ENCODE peak calls at places on chromosomes 2 and 18, in six cellular contexts. One of them, this sample, is unnamed.

GRCh38 chr2:73202156-73203054 is at the start of gene NOTO:
- DNase-seq in stimulated activated CD4-positive, alpha-beta T cell treated with anti-CD3 and anti-CD28 coated beads, Interleukin-1b, Interleukin-23, amount 100 ng/mL, for 24 hours: no peak
- DNase-seq in right atrium auricular region: no peak
- DNase-seq in Panc1: no peak
- DNase-seq in neural crest cell: peak; percentile 15
- DNase-seq in activated T-cell treated with anti-CD3 and anti-CD28 coated beads, Interleukin-2, amount 50 U/mL, for 72 hours: peak; percentile 15
- DNase-seq in this sample: no peak

GRCh38 chr2:96540136-96540535 is 3.6 kb downstream of the ARID5A start:
- DNase-seq in activated T-cell treated with anti-CD3 and anti-CD28 coated beads, Interleukin-2, amount 50 U/mL, for 72 hours: no peak
- DNase-seq in Panc1: no peak
- DNase-seq in neural crest cell: no peak
- DNase-seq in stimulated activated CD4-positive, alpha-beta T cell treated with anti-CD3 and anti-CD28 coated beads, Interleukin-1b, Interleukin-23, amount 100 ng/mL, for 24 hours: no peak
- DNase-seq in right atrium auricular region: no peak
- DNase-seq in this sample: no peak

GRCh38 chr2:501130-501529 is 176.1 kb downstream of the TMEM18 start:
- DNase-seq in right atrium auricular region: no peak
- DNase-seq in neural crest cell: peak; percentile 30
- DNase-seq in activated T-cell treated with anti-CD3 and anti-CD28 coated beads, Interleukin-2, amount 50 U/mL, for 72 hours: no peak
- DNase-seq in stimulated activated CD4-positive, alpha-beta T cell treated with anti-CD3 and anti-CD28 coated beads, Interleukin-1b, Interleukin-23, amount 100 ng/mL, for 24 hours: no peak
- DNase-seq in Panc1: no peak
- DNase-seq in this sample: no peak

GRCh38 chr18:78512080-78512601 is 467.5 kb upstream of the SALL3 start:
- DNase-seq in right atrium auricular region: peak; percentile 56
- DNase-seq in stimulated activated CD4-positive, alpha-beta T cell treated with anti-CD3 and anti-CD28 coated beads, Interleukin-1b, Interleukin-23, amount 100 ng/mL, for 24 hours: no peak
- DNase-seq in Panc1: no peak
- DNase-seq in activated T-cell treated with anti-CD3 and anti-CD28 coated beads, Interleukin-2, amount 50 U/mL, for 72 hours: no peak
- DNase-seq in neural crest cell: no peak
- DNase-seq in this sample: peak; percentile 58

GRCh38 chr2:53765749-53766148 is 1.9 kb upstream of the CHAC2 start:
- DNase-seq in stimulated activated CD4-positive, alpha-beta T cell treated with anti-CD3 and anti-CD28 coated beads, Interleukin-1b, Interleukin-23, amount 100 ng/mL, for 24 hours: no peak
- DNase-seq in Panc1: no peak
- DNase-seq in neural crest cell: no peak
- DNase-seq in activated T-cell treated with anti-CD3 and anti-CD28 coated beads, Interleukin-2, amount 50 U/mL, for 72 hours: no peak
- DNase-seq in right atrium auricular region: no peak
- DNase-seq in this sample: no peak

GRCh38 chr2:109397883-109398282 is 215.9 kb downstream of the SEPTIN10 start:
- DNase-seq in neural crest cell: no peak
- DNase-seq in Panc1: no peak
- DNase-seq in stimulated activated CD4-positive, alpha-beta T cell treated with anti-CD3 and anti-CD28 coated beads, Interleukin-1b, Interleukin-23, amount 100 ng/mL, for 24 hours: no peak
- DNase-seq in activated T-cell treated with anti-CD3 and anti-CD28 coated beads, Interleukin-2, amount 50 U/mL, for 72 hours: no peak
- DNase-seq in right atrium auricular region: no peak
- DNase-seq in this sample: no peak

GRCh38 chr2:101307503-101307902 is 998 bp downstream of the RNF149 start:
- DNase-seq in right atrium auricular region: no peak
- DNase-seq in Panc1: no peak
- DNase-seq in neural crest cell: no peak
- DNase-seq in activated T-cell treated with anti-CD3 and anti-CD28 coated beads, Interleukin-2, amount 50 U/mL, for 72 hours: peak; percentile 46
- DNase-seq in stimulated activated CD4-positive, alpha-beta T cell treated with anti-CD3 and anti-CD28 coated beads, Interleukin-1b, Interleukin-23, amount 100 ng/mL, for 24 hours: no peak
- DNase-seq in this sample: no peak

GRCh38 chr2:144350151-144350802 is 169.6 kb downstream of the ZEB2 start:
- DNase-seq in neural crest cell: no peak
- DNase-seq in activated T-cell treated with anti-CD3 and anti-CD28 coated beads, Interleukin-2, amount 50 U/mL, for 72 hours: no peak
- DNase-seq in right atrium auricular region: no peak
- DNase-seq in Panc1: no peak
- DNase-seq in stimulated activated CD4-positive, alpha-beta T cell treated with anti-CD3 and anti-CD28 coated beads, Interleukin-1b, Interleukin-23, amount 100 ng/mL, for 24 hours: no peak
- DNase-seq in this sample: no peak

GRCh38 chr2:94871226-94872087 is at the start of gene TEKT4:
- DNase-seq in activated T-cell treated with anti-CD3 and anti-CD28 coated beads, Interleukin-2, amount 50 U/mL, for 72 hours: no peak
- DNase-seq in neural crest cell: no peak
- DNase-seq in stimulated activated CD4-positive, alpha-beta T cell treated with anti-CD3 and anti-CD28 coated beads, Interleukin-1b, Interleukin-23, amount 100 ng/mL, for 24 hours: no peak
- DNase-seq in right atrium auricular region: no peak
- DNase-seq in Panc1: no peak
- DNase-seq in this sample: no peak

GRCh38 chr18:69161383-69162028 is 239.2 kb upstream of the DOK6 start:
- DNase-seq in activated T-cell treated with anti-CD3 and anti-CD28 coated beads, Interleukin-2, amount 50 U/mL, for 72 hours: no peak
- DNase-seq in Panc1: no peak
- DNase-seq in right atrium auricular region: no peak
- DNase-seq in neural crest cell: no peak
- DNase-seq in stimulated activated CD4-positive, alpha-beta T cell treated with anti-CD3 and anti-CD28 coated beads, Interleukin-1b, Interleukin-23, amount 100 ng/mL, for 24 hours: no peak
- DNase-seq in this sample: no peak

GRCh38 chr2:207847807-207848544 is 78.3 kb upstream of the FZD5 start:
- DNase-seq in activated T-cell treated with anti-CD3 and anti-CD28 coated beads, Interleukin-2, amount 50 U/mL, for 72 hours: no peak
- DNase-seq in right atrium auricular region: no peak
- DNase-seq in stimulated activated CD4-positive, alpha-beta T cell treated with anti-CD3 and anti-CD28 coated beads, Interleukin-1b, Interleukin-23, amount 100 ng/mL, for 24 hours: no peak
- DNase-seq in Panc1: no peak
- DNase-seq in neural crest cell: no peak
- DNase-seq in this sample: no peak

GRCh38 chr2:165428996-165429395 is 40.5 kb upstream of the CSRNP3 start:
- DNase-seq in Panc1: no peak
- DNase-seq in stimulated activated CD4-positive, alpha-beta T cell treated with anti-CD3 and anti-CD28 coated beads, Interleukin-1b, Interleukin-23, amount 100 ng/mL, for 24 hours: no peak
- DNase-seq in activated T-cell treated with anti-CD3 and anti-CD28 coated beads, Interleukin-2, amount 50 U/mL, for 72 hours: no peak
- DNase-seq in right atrium auricular region: no peak
- DNase-seq in neural crest cell: no peak
- DNase-seq in this sample: no peak

GRCh38 chr2:17915811-17916523 is 37.5 kb downstream of the KCNS3 start:
- DNase-seq in right atrium auricular region: no peak
- DNase-seq in Panc1: no peak
- DNase-seq in stimulated activated CD4-positive, alpha-beta T cell treated with anti-CD3 and anti-CD28 coated beads, Interleukin-1b, Interleukin-23, amount 100 ng/mL, for 24 hours: no peak
- DNase-seq in activated T-cell treated with anti-CD3 and anti-CD28 coated beads, Interleukin-2, amount 50 U/mL, for 72 hours: no peak
- DNase-seq in neural crest cell: no peak
- DNase-seq in this sample: no peak

GRCh38 chr2:10629819-10630532 is 59.8 kb downstream of the NOL10 start:
- DNase-seq in neural crest cell: no peak
- DNase-seq in right atrium auricular region: no peak
- DNase-seq in activated T-cell treated with anti-CD3 and anti-CD28 coated beads, Interleukin-2, amount 50 U/mL, for 72 hours: no peak
- DNase-seq in Panc1: no peak
- DNase-seq in stimulated activated CD4-positive, alpha-beta T cell treated with anti-CD3 and anti-CD28 coated beads, Interleukin-1b, Interleukin-23, amount 100 ng/mL, for 24 hours: no peak
- DNase-seq in this sample: no peak

GRCh38 chr18:24212939-24213338 is 74.1 kb downstream of the CABYR start:
- DNase-seq in neural crest cell: no peak
- DNase-seq in stimulated activated CD4-positive, alpha-beta T cell treated with anti-CD3 and anti-CD28 coated beads, Interleukin-1b, Interleukin-23, amount 100 ng/mL, for 24 hours: no peak
- DNase-seq in activated T-cell treated with anti-CD3 and anti-CD28 coated beads, Interleukin-2, amount 50 U/mL, for 72 hours: no peak
- DNase-seq in right atrium auricular region: no peak
- DNase-seq in Panc1: peak; percentile 86
- DNase-seq in this sample: no peak

GRCh38 chr18:49813321-49814146 is at the start of gene ACAA2:
- DNase-seq in Panc1: peak; percentile 60
- DNase-seq in activated T-cell treated with anti-CD3 and anti-CD28 coated beads, Interleukin-2, amount 50 U/mL, for 72 hours: peak; percentile 87
- DNase-seq in neural crest cell: peak; percentile 75
- DNase-seq in right atrium auricular region: peak; percentile 90
- DNase-seq in stimulated activated CD4-positive, alpha-beta T cell treated with anti-CD3 and anti-CD28 coated beads, Interleukin-1b, Interleukin-23, amount 100 ng/mL, for 24 hours: peak; percentile 72
- DNase-seq in this sample: peak; percentile 90

GRCh38 chr2:42747422-42747821 is 16.5 kb downstream of the OXER1 start:
- DNase-seq in stimulated activated CD4-positive, alpha-beta T cell treated with anti-CD3 and anti-CD28 coated beads, Interleukin-1b, Interleukin-23, amount 100 ng/mL, for 24 hours: no peak
- DNase-seq in activated T-cell treated with anti-CD3 and anti-CD28 coated beads, Interleukin-2, amount 50 U/mL, for 72 hours: no peak
- DNase-seq in neural crest cell: no peak
- DNase-seq in right atrium auricular region: no peak
- DNase-seq in Panc1: no peak
- DNase-seq in this sample: no peak

GRCh38 chr2:168948621-168949212 is 47.6 kb downstream of the G6PC2 start:
- DNase-seq in right atrium auricular region: no peak
- DNase-seq in neural crest cell: no peak
- DNase-seq in stimulated activated CD4-positive, alpha-beta T cell treated with anti-CD3 and anti-CD28 coated beads, Interleukin-1b, Interleukin-23, amount 100 ng/mL, for 24 hours: no peak
- DNase-seq in Panc1: peak; percentile 2
- DNase-seq in activated T-cell treated with anti-CD3 and anti-CD28 coated beads, Interleukin-2, amount 50 U/mL, for 72 hours: no peak
- DNase-seq in this sample: no peak

GRCh38 chr2:80374105-80374504 is 69.6 kb upstream of the LRRTM1 start:
- DNase-seq in Panc1: no peak
- DNase-seq in activated T-cell treated with anti-CD3 and anti-CD28 coated beads, Interleukin-2, amount 50 U/mL, for 72 hours: no peak
- DNase-seq in right atrium auricular region: no peak
- DNase-seq in neural crest cell: no peak
- DNase-seq in stimulated activated CD4-positive, alpha-beta T cell treated with anti-CD3 and anti-CD28 coated beads, Interleukin-1b, Interleukin-23, amount 100 ng/mL, for 24 hours: no peak
- DNase-seq in this sample: no peak

GRCh38 chr2:100976634-100977391 is 25.3 kb upstream of the RPL31 start:
- DNase-seq in stimulated activated CD4-positive, alpha-beta T cell treated with anti-CD3 and anti-CD28 coated beads, Interleukin-1b, Interleukin-23, amount 100 ng/mL, for 24 hours: no peak
- DNase-seq in neural crest cell: no peak
- DNase-seq in Panc1: no peak
- DNase-seq in right atrium auricular region: no peak
- DNase-seq in activated T-cell treated with anti-CD3 and anti-CD28 coated beads, Interleukin-2, amount 50 U/mL, for 72 hours: no peak
- DNase-seq in this sample: no peak

GRCh38 chr18:811192-812122 is 585 bp downstream of the YES1 start:
- DNase-seq in activated T-cell treated with anti-CD3 and anti-CD28 coated beads, Interleukin-2, amount 50 U/mL, for 72 hours: no peak
- DNase-seq in neural crest cell: no peak
- DNase-seq in right atrium auricular region: no peak
- DNase-seq in stimulated activated CD4-positive, alpha-beta T cell treated with anti-CD3 and anti-CD28 coated beads, Interleukin-1b, Interleukin-23, amount 100 ng/mL, for 24 hours: no peak
- DNase-seq in Panc1: no peak
- DNase-seq in this sample: peak; percentile 80

GRCh38 chr2:136715146-136715545 is 50.2 kb upstream of the THSD7B start:
- DNase-seq in stimulated activated CD4-positive, alpha-beta T cell treated with anti-CD3 and anti-CD28 coated beads, Interleukin-1b, Interleukin-23, amount 100 ng/mL, for 24 hours: no peak
- DNase-seq in right atrium auricular region: no peak
- DNase-seq in neural crest cell: no peak
- DNase-seq in activated T-cell treated with anti-CD3 and anti-CD28 coated beads, Interleukin-2, amount 50 U/mL, for 72 hours: no peak
- DNase-seq in Panc1: no peak
- DNase-seq in this sample: no peak

GRCh38 chr2:65278450-65279030 is 50.9 kb downstream of the ACTR2 start:
- DNase-seq in right atrium auricular region: peak; percentile 26
- DNase-seq in activated T-cell treated with anti-CD3 and anti-CD28 coated beads, Interleukin-2, amount 50 U/mL, for 72 hours: no peak
- DNase-seq in neural crest cell: no peak
- DNase-seq in Panc1: no peak
- DNase-seq in stimulated activated CD4-positive, alpha-beta T cell treated with anti-CD3 and anti-CD28 coated beads, Interleukin-1b, Interleukin-23, amount 100 ng/mL, for 24 hours: no peak
- DNase-seq in this sample: no peak

GRCh38 chr2:238262496-238263122 is 22.8 kb upstream of the HES6 start:
- DNase-seq in neural crest cell: no peak
- DNase-seq in activated T-cell treated with anti-CD3 and anti-CD28 coated beads, Interleukin-2, amount 50 U/mL, for 72 hours: no peak
- DNase-seq in stimulated activated CD4-positive, alpha-beta T cell treated with anti-CD3 and anti-CD28 coated beads, Interleukin-1b, Interleukin-23, amount 100 ng/mL, for 24 hours: no peak
- DNase-seq in Panc1: no peak
- DNase-seq in right atrium auricular region: no peak
- DNase-seq in this sample: no peak

GRCh38 chr2:69791045-69791444 is 38.4 kb upstream of the GMCL1 start:
- DNase-seq in Panc1: no peak
- DNase-seq in activated T-cell treated with anti-CD3 and anti-CD28 coated beads, Interleukin-2, amount 50 U/mL, for 72 hours: no peak
- DNase-seq in stimulated activated CD4-positive, alpha-beta T cell treated with anti-CD3 and anti-CD28 coated beads, Interleukin-1b, Interleukin-23, amount 100 ng/mL, for 24 hours: no peak
- DNase-seq in right atrium auricular region: no peak
- DNase-seq in neural crest cell: no peak
- DNase-seq in this sample: no peak

GRCh38 chr2:238100049-238100820 is at the start of gene ESPNL:
- DNase-seq in Panc1: no peak
- DNase-seq in neural crest cell: no peak
- DNase-seq in activated T-cell treated with anti-CD3 and anti-CD28 coated beads, Interleukin-2, amount 50 U/mL, for 72 hours: no peak
- DNase-seq in stimulated activated CD4-positive, alpha-beta T cell treated with anti-CD3 and anti-CD28 coated beads, Interleukin-1b, Interleukin-23, amount 100 ng/mL, for 24 hours: no peak
- DNase-seq in right atrium auricular region: no peak
- DNase-seq in this sample: no peak

GRCh38 chr2:145258903-145259579 is 739.1 kb upstream of the ZEB2 start:
- DNase-seq in right atrium auricular region: no peak
- DNase-seq in Panc1: no peak
- DNase-seq in stimulated activated CD4-positive, alpha-beta T cell treated with anti-CD3 and anti-CD28 coated beads, Interleukin-1b, Interleukin-23, amount 100 ng/mL, for 24 hours: no peak
- DNase-seq in activated T-cell treated with anti-CD3 and anti-CD28 coated beads, Interleukin-2, amount 50 U/mL, for 72 hours: peak; percentile 42
- DNase-seq in neural crest cell: no peak
- DNase-seq in this sample: no peak

GRCh38 chr2:240645346-240646060 is 20.2 kb downstream of the GPR35 start:
- DNase-seq in right atrium auricular region: peak; percentile 21
- DNase-seq in Panc1: no peak
- DNase-seq in stimulated activated CD4-positive, alpha-beta T cell treated with anti-CD3 and anti-CD28 coated beads, Interleukin-1b, Interleukin-23, amount 100 ng/mL, for 24 hours: no peak
- DNase-seq in neural crest cell: no peak
- DNase-seq in activated T-cell treated with anti-CD3 and anti-CD28 coated beads, Interleukin-2, amount 50 U/mL, for 72 hours: no peak
- DNase-seq in this sample: no peak